ENCODE peak calls at places on chromosomes 5 and 9, in four cellular contexts. One of them, this sample, is unnamed.

GRCh38 chr5:172687983-172688734 is 47.1 kb downstream of the NEURL1B start:
- DNase-seq in body of pancreas: peak; percentile 33
- DNase-seq in tibial nerve: no peak
- DNase-seq in A549: no peak
- DNase-seq in this sample: no peak

GRCh38 chr5:39422036-39422606 is 2.7 kb downstream of the DAB2 start:
- DNase-seq in body of pancreas: no peak
- DNase-seq in tibial nerve: no peak
- DNase-seq in A549: no peak
- DNase-seq in this sample: no peak

GRCh38 chr9:104232781-104233341 is 138.8 kb downstream of the SMC2 start:
- DNase-seq in body of pancreas: no peak
- DNase-seq in tibial nerve: no peak
- DNase-seq in A549: no peak
- DNase-seq in this sample: no peak

GRCh38 chr5:154197801-154198461 is 7.4 kb downstream of the GALNT10 start:
- DNase-seq in body of pancreas: no peak
- DNase-seq in tibial nerve: no peak
- DNase-seq in A549: peak; percentile 35
- DNase-seq in this sample: no peak

GRCh38 chr9:127360205-127360604 is 36.8 kb upstream of the SLC2A8 start:
- DNase-seq in body of pancreas: no peak
- DNase-seq in tibial nerve: no peak
- DNase-seq in A549: no peak
- DNase-seq in this sample: no peak

GRCh38 chr5:9343146-9343850 is 202.6 kb downstream of the SEMA5A start:
- DNase-seq in body of pancreas: no peak
- DNase-seq in tibial nerve: no peak
- DNase-seq in A549: no peak
- DNase-seq in this sample: no peak

GRCh38 chr5:38305148-38305547 is 46.8 kb downstream of the EGFLAM start:
- DNase-seq in body of pancreas: no peak
- DNase-seq in tibial nerve: no peak
- DNase-seq in A549: no peak
- DNase-seq in this sample: no peak

GRCh38 chr5:129378961-129379360 is 81.1 kb upstream of the ADAMTS19 start:
- DNase-seq in body of pancreas: no peak
- DNase-seq in tibial nerve: no peak
- DNase-seq in A549: no peak
- DNase-seq in this sample: no peak

GRCh38 chr9:83598487-83598886 is 24.5 kb upstream of the IDNK start:
- DNase-seq in body of pancreas: no peak
- DNase-seq in tibial nerve: peak; percentile 10
- DNase-seq in A549: no peak
- DNase-seq in this sample: no peak

GRCh38 chr9:4415281-4415680 is 75.0 kb upstream of the SLC1A1 start:
- DNase-seq in body of pancreas: no peak
- DNase-seq in tibial nerve: no peak
- DNase-seq in A549: no peak
- DNase-seq in this sample: no peak

GRCh38 chr5:65059681-65060598 is 291.2 kb downstream of the CWC27 start:
- DNase-seq in body of pancreas: no peak
- DNase-seq in tibial nerve: no peak
- DNase-seq in A549: no peak
- DNase-seq in this sample: no peak

GRCh38 chr9:129752915-129753724 is at the start of gene PTGES:
- DNase-seq in body of pancreas: peak; percentile 60
- DNase-seq in tibial nerve: peak; percentile 53
- DNase-seq in A549: peak; percentile 91
- DNase-seq in this sample: peak; percentile 69

GRCh38 chr5:122073864-122074263 is 4.2 kb downstream of the LOX start:
- DNase-seq in body of pancreas: no peak
- DNase-seq in tibial nerve: no peak
- DNase-seq in A549: no peak
- DNase-seq in this sample: no peak

GRCh38 chr5:88089757-88090390 is 178.8 kb downstream of the TMEM161B start:
- DNase-seq in body of pancreas: no peak
- DNase-seq in tibial nerve: no peak
- DNase-seq in A549: no peak
- DNase-seq in this sample: no peak

GRCh38 chr9:134243778-134244467 is 79.6 kb upstream of the RNU6ATAC start:
- DNase-seq in body of pancreas: no peak
- DNase-seq in tibial nerve: peak; percentile 43
- DNase-seq in A549: no peak
- DNase-seq in this sample: no peak

GRCh38 chr9:89138463-89139390 is 39.9 kb downstream of the SHC3 start:
- DNase-seq in body of pancreas: no peak
- DNase-seq in tibial nerve: no peak
- DNase-seq in A549: no peak
- DNase-seq in this sample: no peak

GRCh38 chr9:70352356-70352755 is 62.1 kb downstream of the KLF9 start:
- DNase-seq in body of pancreas: no peak
- DNase-seq in tibial nerve: no peak
- DNase-seq in A549: no peak
- DNase-seq in this sample: no peak

GRCh38 chr9:81320909-81321482 is 368.4 kb downstream of the TLE1 start:
- DNase-seq in body of pancreas: no peak
- DNase-seq in tibial nerve: no peak
- DNase-seq in A549: no peak
- DNase-seq in this sample: no peak

GRCh38 chr5:138466900-138467710 is 1.8 kb downstream of the EGR1 start:
- DNase-seq in body of pancreas: peak; percentile 77
- DNase-seq in tibial nerve: peak; percentile 12
- DNase-seq in A549: no peak
- DNase-seq in this sample: no peak

GRCh38 chr5:179794575-179794974 is 789 bp downstream of the LTC4S start:
- DNase-seq in body of pancreas: peak; percentile 17
- DNase-seq in tibial nerve: no peak
- DNase-seq in A549: no peak
- DNase-seq in this sample: no peak

GRCh38 chr5:74044936-74045335 is 418.9 kb downstream of the ARHGEF28 start:
- DNase-seq in body of pancreas: no peak
- DNase-seq in tibial nerve: no peak
- DNase-seq in A549: no peak
- DNase-seq in this sample: no peak

GRCh38 chr9:71681104-71681707 is 87.1 kb downstream of the CEMIP2 start:
- DNase-seq in body of pancreas: no peak
- DNase-seq in tibial nerve: no peak
- DNase-seq in A549: no peak
- DNase-seq in this sample: no peak

GRCh38 chr9:91099471-91099870 is 262.2 kb downstream of the AUH start:
- DNase-seq in body of pancreas: no peak
- DNase-seq in tibial nerve: no peak
- DNase-seq in A549: no peak
- DNase-seq in this sample: no peak

GRCh38 chr5:1881273-1881586 is 1.5 kb downstream of the IRX4 start:
- DNase-seq in body of pancreas: no peak
- DNase-seq in tibial nerve: no peak
- DNase-seq in A549: peak; percentile 55
- DNase-seq in this sample: no peak

GRCh38 chr5:122184676-122185255 is 55.4 kb downstream of the ZNF474 start:
- DNase-seq in body of pancreas: no peak
- DNase-seq in tibial nerve: no peak
- DNase-seq in A549: no peak
- DNase-seq in this sample: no peak

GRCh38 chr9:128636024-128636390 is 20.6 kb downstream of the DYNC2I2 start:
- DNase-seq in body of pancreas: peak; percentile 91
- DNase-seq in tibial nerve: no peak
- DNase-seq in A549: peak; percentile 89
- DNase-seq in this sample: no peak

DNA sequence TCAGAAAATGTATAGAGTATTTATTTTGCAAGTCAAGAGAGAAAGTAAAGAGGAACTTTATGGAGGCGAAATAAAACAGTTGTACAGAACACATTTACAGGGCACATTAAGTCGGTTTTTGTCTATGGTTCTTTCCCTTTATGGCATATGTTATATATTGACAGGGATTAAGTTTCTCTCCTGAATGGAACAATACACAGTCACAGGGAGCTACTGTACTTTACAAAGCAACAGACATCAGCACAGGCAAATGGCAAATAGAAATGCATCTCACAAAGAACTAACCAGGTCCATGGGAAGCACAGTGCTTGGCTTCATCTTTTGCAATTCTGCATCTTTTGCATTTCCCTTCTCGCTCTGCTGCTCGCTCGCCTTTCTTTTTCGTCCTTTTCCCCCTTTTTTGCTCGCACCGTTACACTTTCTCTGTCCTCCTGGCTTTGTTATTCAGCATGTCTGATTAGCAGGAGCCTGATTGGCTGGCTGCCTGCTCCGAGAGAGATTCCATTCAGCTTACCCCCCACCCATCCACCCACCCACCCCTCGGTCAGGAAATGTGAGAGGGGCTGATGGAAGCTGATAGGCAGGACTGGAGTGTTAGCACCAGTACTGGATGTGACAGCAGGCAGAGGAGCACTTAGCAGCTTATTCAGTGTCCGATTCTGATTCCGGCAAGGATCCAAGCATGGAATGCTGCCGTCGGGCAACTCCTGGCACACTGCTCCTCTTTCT is at the start of gene ADAMTSL1:
- DNase-seq in body of pancreas: peak; percentile 23
- DNase-seq in tibial nerve: peak; percentile 21
- DNase-seq in A549: no peak
- DNase-seq in this sample: no peak
- H3K4me3 ChIP-seq in body of pancreas: no peak within 1 kb of the TSS
- H3K4me3 ChIP-seq in tibial nerve: peak within 1 kb of the TSS; percentile 40
- H3K4me3 ChIP-seq in A549: no peak within 1 kb of the TSS
- H3K4me3 ChIP-seq in this sample: no peak within 1 kb of the TSS

DNA sequence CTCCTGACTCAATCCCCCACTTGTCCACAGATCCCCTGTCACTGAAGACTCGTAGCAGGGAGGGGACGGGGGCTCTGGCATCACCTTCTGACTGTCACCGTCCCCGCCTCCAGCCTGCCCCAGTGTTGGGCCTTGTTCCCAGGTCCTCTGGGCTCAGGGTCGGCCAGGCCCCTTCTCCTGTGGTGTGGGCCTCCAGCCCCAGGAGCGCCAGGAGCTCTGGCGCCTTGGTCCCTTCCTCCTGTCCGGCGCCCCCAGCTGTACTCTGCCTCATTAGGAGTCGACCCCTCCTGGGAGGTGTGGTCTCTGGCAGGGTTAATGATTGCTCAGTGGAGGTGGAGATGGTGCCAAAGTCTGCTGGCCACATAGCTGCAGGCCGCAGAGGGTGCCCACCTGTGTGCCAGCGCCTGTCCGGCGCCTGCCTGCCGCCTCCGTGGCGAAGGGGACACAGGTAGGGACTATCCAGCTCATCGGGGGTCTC is at the start of gene CDHR2:
- DNase-seq in body of pancreas: no peak
- DNase-seq in tibial nerve: no peak
- DNase-seq in A549: no peak
- DNase-seq in this sample: no peak
- TF ChIP-seq POLR2A in body of pancreas: no peak
- TF ChIP-seq POLR2A in tibial nerve: no peak
- TF ChIP-seq POLR2A in A549: no peak
- TF ChIP-seq POLR2A in this sample: no peak

GRCh38 chr9:113578279-113578865 is 114.8 kb downstream of the RGS3 start:
- DNase-seq in body of pancreas: no peak
- DNase-seq in tibial nerve: no peak
- DNase-seq in A549: no peak
- DNase-seq in this sample: no peak
- TF ChIP-seq CTCF in body of pancreas: no peak
- TF ChIP-seq CTCF in tibial nerve: no peak
- TF ChIP-seq CTCF in A549: no peak
- TF ChIP-seq CTCF in this sample: no peak

GRCh38 chr5:160366230-160366629 is 4.2 kb downstream of the C1QTNF2 start:
- DNase-seq in body of pancreas: no peak
- DNase-seq in tibial nerve: no peak
- DNase-seq in A549: no peak
- DNase-seq in this sample: no peak

GRCh38 chr5:160367261-160367660 is 3.2 kb downstream of the C1QTNF2 start:
- DNase-seq in body of pancreas: no peak
- DNase-seq in tibial nerve: no peak
- DNase-seq in A549: no peak
- DNase-seq in this sample: no peak

GRCh38 chr5:160370713-160371034 is 248 bp upstream of the C1QTNF2 start:
- DNase-seq in body of pancreas: no peak
- DNase-seq in tibial nerve: no peak
- DNase-seq in A549: no peak
- DNase-seq in this sample: no peak

GRCh38 chr5:160375166-160375565 is 4.7 kb upstream of the C1QTNF2 start:
- DNase-seq in body of pancreas: no peak
- DNase-seq in tibial nerve: no peak
- DNase-seq in A549: no peak
- DNase-seq in this sample: no peak

DNA sequence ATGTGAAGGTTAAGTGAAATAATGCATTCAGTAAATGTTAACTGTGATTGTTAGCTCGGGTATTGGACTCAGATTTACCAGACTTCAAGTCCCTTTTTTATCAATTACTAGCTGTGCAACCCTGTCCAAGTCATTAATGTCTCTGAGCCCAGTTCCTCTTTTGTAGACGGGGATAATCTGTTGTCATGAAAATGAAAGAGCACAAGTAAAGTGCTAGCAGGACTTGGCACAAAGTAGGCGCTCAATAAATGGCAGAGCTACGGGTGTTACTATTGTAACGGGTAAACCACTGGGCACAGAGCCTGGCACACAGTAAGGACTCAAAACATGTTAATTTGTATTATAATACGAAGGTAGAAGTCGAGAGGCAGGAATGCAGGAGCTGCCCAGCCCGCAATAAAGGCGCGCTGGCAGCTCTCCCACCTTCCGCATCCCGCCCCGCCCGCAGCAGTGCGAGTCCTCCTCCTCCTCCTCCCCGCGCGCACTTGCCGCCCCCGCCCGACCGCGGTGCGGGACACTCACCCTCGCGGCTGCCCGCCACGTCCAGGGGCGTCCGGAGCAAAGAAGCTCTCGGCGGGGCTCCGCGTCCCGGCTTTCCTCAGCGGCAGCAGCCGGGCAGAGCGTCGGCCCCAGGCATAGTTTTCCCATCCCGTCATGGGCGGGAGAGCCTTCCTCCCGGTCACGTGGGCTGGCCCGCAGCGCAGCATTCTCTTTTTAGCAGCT is at the start of gene C1QTNF2:
- DNase-seq in body of pancreas: peak; percentile 35
- DNase-seq in tibial nerve: no peak
- DNase-seq in A549: peak; percentile 56
- DNase-seq in this sample: peak; percentile 33
- H3K4me3 ChIP-seq in body of pancreas: peak within 1 kb of the TSS; percentile 17
- H3K4me3 ChIP-seq in tibial nerve: peak within 1 kb of the TSS; percentile 47
- H3K4me3 ChIP-seq in A549: peak within 1 kb of the TSS; percentile 47
- H3K4me3 ChIP-seq in this sample: peak within 1 kb of the TSS; percentile 46

GRCh38 chr5:21173526-21173925 is 1185.5 kb upstream of the CDH18 start:
- DNase-seq in body of pancreas: no peak
- DNase-seq in tibial nerve: no peak
- DNase-seq in A549: no peak
- DNase-seq in this sample: no peak
- TF ChIP-seq POLR2A in body of pancreas: no peak
- TF ChIP-seq POLR2A in tibial nerve: no peak
- TF ChIP-seq POLR2A in A549: no peak
- TF ChIP-seq POLR2A in this sample: no peak

DNA sequence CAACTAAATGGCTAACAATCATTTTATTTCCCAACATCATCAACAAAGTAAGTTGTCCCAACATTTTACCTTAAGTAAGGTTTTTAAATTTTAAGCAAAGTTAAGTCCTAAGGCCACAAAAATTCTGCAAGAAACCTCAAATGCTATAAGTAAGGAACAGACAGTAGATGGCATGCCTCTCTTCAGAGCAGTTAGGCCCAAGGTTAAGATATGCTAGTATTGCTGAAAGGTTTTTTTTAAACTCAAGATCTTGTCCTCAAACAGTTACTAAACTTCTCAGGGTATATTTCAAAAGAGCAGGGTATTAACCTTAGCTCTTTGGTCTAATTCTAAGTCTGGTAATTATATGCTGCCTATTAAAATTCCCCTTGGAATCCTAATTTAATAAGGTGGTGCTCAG is 35.1 kb downstream of the PJA2 start:
- DNase-seq in body of pancreas: no peak
- DNase-seq in tibial nerve: no peak
- DNase-seq in A549: no peak
- DNase-seq in this sample: no peak
- TF ChIP-seq CTCF in body of pancreas: no peak
- TF ChIP-seq CTCF in tibial nerve: no peak
- TF ChIP-seq CTCF in A549: no peak
- TF ChIP-seq CTCF in this sample: no peak

This sample was measured in lower leg skin.